ENCODE peak calls at places on chromosomes 1 and 21, in seven cellular contexts. W, O, H, C, X, K and P are unnamed samples.
A peak's percentile ranks its signal among the peaks of the same experiment; 100 is the strongest.

GRCh38 chr1:204723131-204723787 is 37.7 kb upstream of the LRRN2 start:
- DNase-seq in W (no peak), O (no peak), H (no peak), C (no peak), X (peak; percentile 23), K (no peak), P (no peak)

GRCh38 chr1:54816130-54816529 is 15.0 kb upstream of the TTC22 start:
- DNase-seq in W (no peak), O (no peak), H (no peak), C (no peak), X (no peak), K (no peak), P (no peak)

GRCh38 chr1:167094690-167095089 is 815 bp downstream of the STYXL2 start:
- DNase-seq in W (no peak), O (no peak), H (no peak), C (no peak), X (no peak), K (no peak), P (no peak)

GRCh38 chr1:243477676-243478075 is 221.8 kb downstream of the SDCCAG8 start:
- DNase-seq in W (no peak), O (no peak), H (no peak), C (no peak), X (no peak), K (no peak), P (no peak)

GRCh38 chr1:228978486-228979324 is 243.4 kb downstream of the RHOU start:
- DNase-seq in W (no peak), O (no peak), H (peak; percentile 33), C (no peak), X (no peak), K (no peak), P (peak; percentile 39)

GRCh38 chr1:219385786-219386427 is 212.2 kb downstream of the LYPLAL1 start:
- DNase-seq in W (peak; percentile 55), O (peak; percentile 41), H (peak; percentile 23), C (peak; percentile 69), X (peak; percentile 64), K (peak; percentile 5), P (peak; percentile 37)

GRCh38 chr1:207888647-207889046 is 22.3 kb downstream of the CD34 start:
- DNase-seq in W (no peak), O (no peak), H (no peak), C (no peak), X (no peak), K (no peak), P (no peak)

GRCh38 chr1:40003156-40004093 is 37.1 kb upstream of the CAP1 start:
- DNase-seq in W (no peak), O (no peak), H (no peak), C (no peak), X (no peak), K (peak; percentile 53), P (no peak)

GRCh38 chr1:201503397-201504176 is 3.3 kb downstream of the CSRP1 start:
- DNase-seq in W (no peak), O (no peak), H (no peak), C (peak; percentile 85), X (no peak), K (no peak), P (peak; percentile 60)

GRCh38 chr1:2777428-2778219 is 23.9 kb downstream of the TTC34 start:
- DNase-seq in W (no peak), O (no peak), H (no peak), C (no peak), X (no peak), K (no peak), P (no peak)

GRCh38 chr1:65527211-65527610 is 106.7 kb downstream of the LEPR start:
- DNase-seq in W (no peak), O (no peak), H (peak; percentile 70), C (no peak), X (no peak), K (no peak), P (peak; percentile 49)

GRCh38 chr1:70093250-70093975 is 112.0 kb downstream of the LRRC40 start:
- DNase-seq in W (no peak), O (no peak), H (peak; percentile 19), C (no peak), X (no peak), K (no peak), P (no peak)

GRCh38 chr1:98210064-98210463 is 289.2 kb upstream of the DPYD start:
- DNase-seq in W (no peak), O (no peak), H (no peak), C (peak; percentile 13), X (no peak), K (no peak), P (no peak)

GRCh38 chr1:160032165-160032827 is 506 bp upstream of the PIGM start:
- DNase-seq in W (peak; percentile 25), O (no peak), H (peak; percentile 33), C (no peak), X (no peak), K (no peak), P (peak; percentile 51)

GRCh38 chr21:41678016-41678935 is 88.6 kb downstream of the RIPK4 start:
- DNase-seq in W (no peak), O (peak; percentile 24), H (no peak), C (peak; percentile 89), X (no peak), K (no peak), P (peak; percentile 66)

GRCh38 chr1:153548722-153549695 is at the start of gene S100A3:
- DNase-seq in W (no peak), O (no peak), H (no peak), C (no peak), X (no peak), K (no peak), P (no peak)

GRCh38 chr21:46515109-46515508 is 56.4 kb downstream of the DIP2A start:
- DNase-seq in W (no peak), O (no peak), H (no peak), C (no peak), X (no peak), K (no peak), P (no peak)

GRCh38 chr1:165945911-165946310 is 118.5 kb downstream of the UCK2 start:
- DNase-seq in W (no peak), O (no peak), H (no peak), C (no peak), X (no peak), K (no peak), P (no peak)

GRCh38 chr1:245880754-245881403 is 626.2 kb downstream of the SMYD3 start:
- DNase-seq in W (no peak), O (no peak), H (no peak), C (no peak), X (no peak), K (no peak), P (no peak)

GRCh38 chr1:7386226-7387052 is 384.7 kb upstream of the VAMP3 start:
- DNase-seq in W (no peak), O (no peak), H (no peak), C (no peak), X (peak; percentile 26), K (no peak), P (no peak)

GRCh38 chr1:112267929-112268328 is 128.1 kb upstream of the CTTNBP2NL start:
- DNase-seq in W (no peak), O (no peak), H (no peak), C (no peak), X (no peak), K (no peak), P (no peak)

GRCh38 chr1:110319332-110320167 is 19.6 kb upstream of the RBM15 start:
- DNase-seq in W (no peak), O (no peak), H (no peak), C (no peak), X (no peak), K (no peak), P (no peak)

GRCh38 chr21:45409466-45410150 is 4.6 kb downstream of the COL18A1 start:
- DNase-seq in W (no peak), O (no peak), H (peak; percentile 67), C (peak; percentile 80), X (no peak), K (no peak), P (no peak)

GRCh38 chr1:9443913-9444445 is 95.3 kb upstream of the SLC25A33 start:
- DNase-seq in W (no peak), O (no peak), H (no peak), C (no peak), X (no peak), K (no peak), P (no peak)

GRCh38 chr21:17786219-17787181 is 32.7 kb downstream of the C21orf91 start:
- DNase-seq in W (no peak), O (no peak), H (no peak), C (peak; percentile 73), X (no peak), K (no peak), P (no peak)
- TF ChIP-seq JUND in W (no peak), O (no peak), H (no peak), C (no peak), X (no peak), K (no peak), P (no peak)

DNA sequence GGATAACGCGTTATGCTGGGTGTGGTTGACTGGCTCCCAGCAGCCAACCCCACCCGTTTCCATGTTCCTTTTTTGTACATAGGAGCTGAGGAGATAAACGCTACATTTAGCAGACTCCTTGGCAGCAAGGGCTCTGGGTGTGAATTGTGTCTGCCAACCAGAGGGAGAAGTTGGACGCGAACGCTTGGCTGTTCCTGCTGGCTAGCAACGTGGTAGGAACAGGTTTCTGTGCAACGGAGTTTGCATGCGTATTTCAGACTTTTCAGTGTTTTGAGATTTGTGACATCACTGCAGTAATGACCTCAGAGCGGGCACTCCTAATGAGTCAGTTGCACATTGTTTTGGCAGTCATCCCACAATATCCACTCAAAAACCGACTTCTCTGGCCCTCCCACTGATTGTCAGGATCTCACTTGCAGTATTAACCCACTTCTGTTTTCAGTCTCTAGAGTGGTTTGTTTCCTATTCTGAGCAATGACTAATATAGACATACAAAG is 98.7 kb upstream of the RGS1 start:
- DNase-seq in W (no peak), O (no peak), H (no peak), C (no peak), X (no peak), K (peak; percentile 34), P (no peak)
- TF ChIP-seq JUND in W (peak; percentile 52), O (no peak), H (no peak), C (no peak), X (no peak), K (no peak), P (no peak)

DNA sequence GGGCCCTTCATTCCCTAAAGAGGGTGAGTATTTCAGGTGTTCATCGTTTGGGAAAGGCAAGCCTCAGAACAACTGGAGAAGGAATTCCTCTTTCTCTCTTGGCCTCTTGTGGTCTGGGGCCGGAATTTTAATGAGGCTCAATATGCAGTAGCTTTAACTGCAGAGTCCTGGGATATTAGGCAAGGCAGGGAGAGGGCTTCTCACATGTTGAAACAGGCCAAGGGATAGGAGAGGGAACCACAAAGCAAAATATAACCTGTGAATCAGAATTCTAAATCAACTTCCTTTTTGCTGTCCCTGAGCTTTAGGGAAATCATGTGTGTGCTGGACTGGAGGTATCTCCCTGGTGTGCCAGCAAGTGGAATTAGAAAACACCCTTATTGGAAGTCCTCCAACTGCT is 215.7 kb upstream of the ZRANB2 start:
- DNase-seq in W (no peak), O (no peak), H (no peak), C (no peak), X (no peak), K (no peak), P (no peak)
- TF ChIP-seq JUND in W (no peak), O (no peak), H (no peak), C (no peak), X (no peak), K (no peak), P (no peak)

DNA sequence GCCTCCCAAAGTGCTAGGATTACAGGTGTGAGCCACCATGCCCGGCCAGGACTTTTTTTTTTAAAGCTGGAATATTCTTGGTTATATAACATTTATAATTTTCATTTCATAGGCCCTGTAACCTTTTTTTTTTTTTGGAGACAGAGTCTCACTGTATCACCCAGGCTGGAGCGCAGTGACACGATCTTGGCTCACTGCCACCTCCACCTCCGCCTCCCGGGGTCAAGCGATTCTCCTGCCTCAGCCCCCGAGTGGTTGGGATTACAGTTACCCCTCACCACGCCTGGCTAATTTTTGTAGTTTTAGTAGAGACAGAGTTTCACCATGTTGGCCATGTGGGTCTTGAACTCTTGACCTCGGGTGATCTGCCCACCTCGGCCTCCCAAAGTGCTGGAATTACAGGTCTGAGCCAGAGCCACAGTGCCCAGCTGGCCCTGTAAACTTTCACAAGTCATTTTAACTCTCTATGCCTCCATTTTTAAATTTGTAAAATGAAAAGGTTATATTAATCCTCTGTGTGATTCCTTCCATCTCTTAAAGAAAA is 12.7 kb downstream of the ZYG11B start:
- DNase-seq in W (no peak), O (no peak), H (no peak), C (no peak), X (no peak), K (no peak), P (no peak)
- TF ChIP-seq JUND in W (no peak), O (no peak), H (no peak), C (no peak), X (no peak), K (no peak), P (no peak)